ENCODE peak calls at places on chromosomes 5 and 9, in five cellular contexts. F is mammary epithelial cell, J is fibroblast of lung, S is neural progenitor cell, H is neuronal stem cell. G is an unnamed sample. For H3K27me3, the result is how much of the 10 kb centered on the place peaks cover.

GRCh38 chr5:64506567-64507321 is 929 bp downstream of the RGS7BP start:
- DNase-seq in F (no peak), J (no peak), S (peak), H (peak), G (no peak)

GRCh38 chr5:60014331-60014730 is 120.8 kb upstream of the PDE4D start:
- DNase-seq in F (no peak), J (no peak), S (no peak), H (no peak), G (no peak)

GRCh38 chr5:34717426-34718327 is 61.5 kb downstream of the RAI14 start:
- DNase-seq in F (peak), J (peak), S (peak), H (peak), G (peak)

GRCh38 chr9:70614786-70615565 is 200.5 kb upstream of the KLF9 start:
- DNase-seq in F (no peak), J (no peak), S (no peak), H (no peak), G (no peak)

GRCh38 chr5:139725073-139725830 is 70.4 kb upstream of the PSD2 start:
- DNase-seq in F (no peak), J (peak), S (no peak), H (no peak), G (peak)

GRCh38 chr5:127080001-127080478 is 6.7 kb upstream of the C5orf63 start:
- DNase-seq in F (peak), J (no peak), S (peak), H (no peak), G (peak)

GRCh38 chr9:7570107-7570720 is 229.4 kb downstream of the DMAC1 start:
- DNase-seq in F (peak), J (peak), S (peak), H (peak), G (peak)

GRCh38 chr9:133672503-133673259 is 36.5 kb downstream of the DBH start:
- DNase-seq in F (no peak), J (no peak), S (no peak), H (no peak), G (no peak)

GRCh38 chr9:89999534-90000370 is 394.9 kb downstream of the GADD45G start:
- DNase-seq in F (no peak), J (peak), S (no peak), H (no peak), G (peak)

GRCh38 chr5:55991768-55992486 is 2.8 kb downstream of the IL6ST start:
- DNase-seq in F (no peak), J (no peak), S (no peak), H (no peak), G (peak)

GRCh38 chr5:39001683-39002082 is 72.5 kb downstream of the RICTOR start:
- DNase-seq in F (no peak), J (no peak), S (no peak), H (no peak), G (no peak)

GRCh38 chr9:87382902-87383301 is 114.8 kb upstream of the DAPK1 start:
- DNase-seq in F (peak), J (peak), S (no peak), H (no peak), G (peak)

GRCh38 chr5:131430794-131431193 is 166.9 kb downstream of the CDC42SE2 start:
- DNase-seq in F (no peak), J (peak), S (no peak), H (no peak), G (peak)

GRCh38 chr9:6667633-6668280 is 22.2 kb upstream of the GLDC start:
- DNase-seq in F (no peak), J (peak), S (peak), H (no peak), G (peak)

GRCh38 chr5:136082390-136083193 is 50.1 kb upstream of the SMAD5 start:
- DNase-seq in F (peak), J (peak), S (peak), H (peak), G (peak)

GRCh38 chr9:36045610-36046009 is 8.9 kb downstream of the RECK start:
- DNase-seq in F (no peak), J (peak), S (no peak), H (no peak), G (peak)

GRCh38 chr9:36051317-36051716 is 14.6 kb downstream of the RECK start:
- DNase-seq in F (no peak), J (no peak), S (no peak), H (no peak), G (no peak)

GRCh38 chr9:36046923-36047322 is 10.2 kb downstream of the RECK start:
- DNase-seq in F (no peak), J (no peak), S (no peak), H (no peak), G (no peak)

GRCh38 chr9:36050472-36050871 is 13.8 kb downstream of the RECK start:
- DNase-seq in F (no peak), J (no peak), S (no peak), H (no peak), G (no peak)

GRCh38 chr9:36049408-36049807 is 12.7 kb downstream of the RECK start:
- DNase-seq in F (no peak), J (no peak), S (peak), H (no peak), G (no peak)
- H3K27me3 ChIP-seq in F (under half), J (under half), S (under half), H (under half), G (under half)

DNA sequence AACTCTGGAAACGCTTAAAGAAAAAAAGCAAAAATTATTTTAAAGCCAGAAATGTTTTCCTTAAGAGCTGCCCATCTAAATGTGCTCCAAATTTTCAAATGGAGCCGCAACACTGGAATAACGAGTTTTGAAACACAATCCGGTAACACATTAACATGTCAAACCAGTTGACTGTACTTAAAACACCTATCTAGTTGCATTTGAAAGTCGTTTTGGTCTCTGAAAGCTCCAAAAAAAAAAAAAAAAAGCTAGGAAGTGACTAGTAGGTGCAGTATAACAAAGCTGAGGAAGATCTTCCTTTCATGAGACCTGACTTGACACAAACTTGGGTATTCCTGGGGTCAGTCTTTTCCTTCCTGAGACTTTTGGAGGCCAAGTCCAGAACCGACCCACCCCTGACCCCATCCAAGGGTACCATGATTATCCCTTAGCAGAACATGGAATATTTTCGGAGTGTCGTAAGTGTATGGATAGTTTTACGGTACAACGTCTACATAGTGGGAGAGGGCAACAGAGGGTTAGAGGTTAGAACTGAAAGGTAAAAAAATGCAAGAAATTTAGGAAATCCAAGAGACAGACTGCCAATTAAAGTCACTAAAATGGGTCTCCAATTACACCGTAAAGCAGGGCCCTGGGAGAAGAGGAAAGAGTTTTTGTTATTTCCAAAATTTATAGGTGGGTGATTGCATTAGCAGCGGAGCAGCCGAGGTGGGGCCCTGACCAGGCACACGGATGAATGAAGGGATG is 812 bp downstream of the CETN3 start:
- DNase-seq in F (peak), J (no peak), S (peak), H (peak), G (peak)
- H2AFZ ChIP-seq in F (peak), J (peak), S (peak), H (peak), G (peak)

GRCh38 chr9:69431777-69432176 is 106.8 kb downstream of the ENTREP1 start:
- DNase-seq in F (no peak), J (no peak), S (no peak), H (no peak), G (no peak)

GRCh38 chr9:69433968-69434367 is 109.0 kb downstream of the ENTREP1 start:
- DNase-seq in F (no peak), J (no peak), S (no peak), H (no peak), G (no peak)

GRCh38 chr9:69432623-69433022 is 107.6 kb downstream of the ENTREP1 start:
- DNase-seq in F (no peak), J (no peak), S (no peak), H (no peak), G (no peak)

GRCh38 chr9:69431203-69431602 is 106.2 kb downstream of the ENTREP1 start:
- DNase-seq in F (no peak), J (no peak), S (no peak), H (no peak), G (no peak)

GRCh38 chr9:69433426-69433825 is 108.4 kb downstream of the ENTREP1 start:
- DNase-seq in F (peak), J (no peak), S (no peak), H (no peak), G (peak)
- H3K9ac ChIP-seq in F (no peak), J (no peak), S (no peak), H (no peak), G (no peak)

GRCh38 chr5:104778-105296 is 12.9 kb downstream of the PLEKHG4B start:
- DNase-seq in F (no peak), J (no peak), S (no peak), H (no peak), G (no peak)

GRCh38 chr5:95241-95980 is 3.4 kb downstream of the PLEKHG4B start:
- DNase-seq in F (no peak), J (no peak), S (no peak), H (no peak), G (no peak)

GRCh38 chr5:102411-103043 is 10.6 kb downstream of the PLEKHG4B start:
- DNase-seq in F (no peak), J (peak), S (no peak), H (no peak), G (peak)

GRCh38 chr5:96976-97640 is 5.1 kb downstream of the PLEKHG4B start:
- DNase-seq in F (no peak), J (no peak), S (no peak), H (no peak), G (no peak)

GRCh38 chr5:99815-100214 is 7.8 kb downstream of the PLEKHG4B start:
- DNase-seq in F (no peak), J (no peak), S (no peak), H (no peak), G (no peak)
- H3K27me3 ChIP-seq in F (under half), J (under half), S (under half), H (under half), G (half or more)

DNA sequence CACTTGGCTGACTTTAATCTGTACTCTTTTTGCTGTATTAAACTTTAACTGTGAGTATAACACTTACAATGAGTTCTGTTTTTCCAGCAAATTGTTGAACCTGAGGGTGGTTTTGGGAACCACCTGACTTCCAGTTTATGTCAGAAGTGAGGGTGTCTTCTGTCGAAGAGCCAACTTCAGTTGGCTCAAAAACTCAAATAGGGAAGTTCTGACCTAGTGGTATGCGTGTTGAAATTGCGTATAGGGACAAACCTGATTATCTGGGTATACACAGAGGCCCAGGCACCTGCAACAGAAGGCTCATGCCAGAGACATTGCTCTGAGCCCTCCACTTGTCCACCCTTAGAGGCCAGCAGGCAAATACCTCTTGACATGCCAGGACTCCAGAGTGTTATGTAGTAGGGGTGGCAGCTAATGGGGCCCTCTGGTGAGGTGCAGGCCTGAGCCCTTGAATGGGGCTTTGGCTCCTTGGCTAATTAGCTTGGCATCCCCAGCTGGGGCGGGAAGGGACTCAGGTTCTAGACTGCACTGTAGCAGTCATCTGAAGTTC is 189.4 kb downstream of the HSPA4 start:
- DNase-seq in F (no peak), J (no peak), S (no peak), H (no peak), G (no peak)
- H2AFZ ChIP-seq in F (no peak), J (no peak), S (no peak), H (no peak), G (no peak)

GRCh38 chr9:132075853-132076252 is 3.8 kb downstream of the MED27 start:
- DNase-seq in F (peak), J (no peak), S (no peak), H (no peak), G (no peak)

GRCh38 chr9:132074736-132075135 is 4.9 kb downstream of the MED27 start:
- DNase-seq in F (peak), J (peak), S (no peak), H (no peak), G (peak)

GRCh38 chr9:132079391-132080071 is at the start of gene MED27:
- DNase-seq in F (peak), J (peak), S (peak), H (peak), G (peak)

GRCh38 chr9:132078369-132079356 is 1.0 kb downstream of the MED27 start:
- DNase-seq in F (peak), J (peak), S (no peak), H (no peak), G (peak)

GRCh38 chr9:132077881-132078280 is 1.8 kb downstream of the MED27 start:
- DNase-seq in F (no peak), J (no peak), S (no peak), H (no peak), G (peak)
- H3K9ac ChIP-seq in F (peak), J (no peak), S (no peak), H (no peak), G (peak)

GRCh38 chr5:143889986-143890385 is 78.0 kb downstream of the HMHB1 start:
- DNase-seq in F (peak), J (peak), S (no peak), H (no peak), G (peak)

GRCh38 chr5:143887901-143888648 is 76.1 kb downstream of the HMHB1 start:
- DNase-seq in F (no peak), J (peak), S (no peak), H (no peak), G (peak)

GRCh38 chr5:143888912-143889311 is 77.0 kb downstream of the HMHB1 start:
- DNase-seq in F (no peak), J (no peak), S (no peak), H (no peak), G (peak)

GRCh38 chr5:143892908-143893307 is 80.9 kb downstream of the HMHB1 start:
- DNase-seq in F (no peak), J (no peak), S (no peak), H (no peak), G (no peak)

DNA sequence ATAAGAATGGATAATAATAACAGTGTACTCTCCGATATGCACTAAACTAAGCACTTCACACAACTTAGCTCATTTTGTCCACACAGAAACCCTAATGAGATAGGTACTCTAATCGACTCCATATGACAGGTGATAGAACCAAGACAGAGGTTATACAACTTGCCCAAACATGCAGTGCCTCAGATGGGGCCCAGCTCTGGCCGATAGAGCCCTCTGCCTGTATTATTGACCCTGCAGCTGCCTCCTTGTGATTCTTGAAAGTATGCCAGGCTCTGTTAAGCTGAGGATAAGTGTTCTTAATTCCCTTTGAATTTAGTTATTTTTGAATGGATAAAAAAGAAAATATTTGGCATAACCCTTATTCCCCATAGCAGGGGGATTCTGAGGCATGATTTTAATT is 78.5 kb downstream of the HMHB1 start:
- DNase-seq in F (peak), J (peak), S (no peak), H (no peak), G (peak)
- H3K27me3 ChIP-seq in F (under half), J (under half), S (under half), H (under half), G (under half)

GRCh38 chr5:93606384-93606752 is 23.3 kb downstream of the NR2F1 start:
- DNase-seq in F (no peak), J (no peak), S (no peak), H (no peak), G (no peak)

GRCh38 chr5:93604119-93604963 is 21.3 kb downstream of the NR2F1 start:
- DNase-seq in F (no peak), J (peak), S (peak), H (no peak), G (peak)

GRCh38 chr5:93609756-93610155 is 26.7 kb downstream of the NR2F1 start:
- DNase-seq in F (no peak), J (no peak), S (no peak), H (no peak), G (no peak)

GRCh38 chr5:93610581-93611167 is 27.7 kb downstream of the NR2F1 start:
- DNase-seq in F (no peak), J (no peak), S (peak), H (no peak), G (no peak)

DNA sequence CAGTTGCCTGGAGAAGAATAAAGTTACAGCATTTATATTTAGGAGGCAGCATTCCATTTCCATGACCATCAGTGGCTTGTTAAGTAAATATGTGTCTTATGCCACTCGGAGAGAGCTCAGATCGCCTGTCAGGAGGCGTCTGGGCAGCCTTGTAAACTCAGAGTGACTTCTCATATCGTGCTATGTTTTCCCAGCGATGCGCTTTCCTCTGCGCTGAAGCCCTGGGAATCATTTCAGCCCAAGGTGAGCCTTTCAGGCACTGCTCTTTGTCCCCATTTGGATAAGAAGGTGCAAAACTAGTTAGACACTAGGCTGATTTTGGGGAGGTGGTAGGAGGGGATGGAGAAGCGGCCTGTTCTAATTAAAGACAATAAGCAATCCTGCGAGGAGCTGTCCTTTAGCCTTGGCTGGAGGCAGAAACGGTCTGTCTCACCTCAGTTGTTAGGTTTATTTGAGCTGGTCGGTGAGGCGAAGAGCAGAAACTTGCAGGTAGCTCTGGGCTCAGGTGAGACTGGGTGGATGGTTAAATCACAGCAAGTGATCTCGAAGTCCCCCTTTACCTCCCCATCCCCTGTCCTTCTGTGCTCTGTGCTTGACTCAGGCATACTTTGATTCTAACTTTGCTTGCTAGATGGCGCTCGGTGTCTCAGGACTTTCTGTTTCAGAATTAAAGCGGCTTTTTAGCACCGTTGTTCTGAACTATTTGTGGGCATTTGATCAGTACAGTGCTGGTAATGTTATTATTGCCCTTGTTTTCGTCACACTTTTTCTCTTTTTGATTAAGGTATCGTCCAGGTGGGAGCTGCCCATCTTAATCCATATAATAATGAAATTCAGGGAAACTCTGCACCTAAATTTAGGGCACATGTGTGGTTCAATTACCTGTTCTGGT is 24.6 kb downstream of the NR2F1 start:
- DNase-seq in F (peak), J (peak), S (peak), H (no peak), G (peak)
- H2AFZ ChIP-seq in F (no peak), J (peak), S (no peak), H (no peak), G (peak)

G was measured in GM23248.